ENCODE peak calls at places on chromosomes 11 and 22, in seven cellular contexts. H is SHP77, T is heart left ventricle, D is fibroblast of lung, G is cardiac muscle cell, Z is NCI-H1436, V is ACHN. S is an unnamed sample.

GRCh38 chr11:125061237-125061636 is 1.9 kb upstream of the SLC37A2 start:
- DNase-seq in T (no peak), D (no peak), V (no peak), H (no peak), G (no peak), Z (no peak), S (no peak)

GRCh38 chr11:19879309-19880087 is 166.9 kb downstream of the NAV2 start:
- DNase-seq in H (no peak), V (no peak), D (no peak), G (no peak), Z (no peak), T (peak), S (peak)

GRCh38 chr11:57596266-57596885 is 1.1 kb upstream of the SERPING1 start:
- DNase-seq in H (no peak), Z (no peak), D (no peak), V (no peak), T (no peak), G (no peak), S (no peak)

GRCh38 chr22:50184004-50184461 is 1.7 kb upstream of the TRABD start:
- DNase-seq in H (peak), D (peak), Z (no peak), T (peak), V (peak), G (peak), S (peak)

GRCh38 chr11:46391186-46391577 is 394 bp downstream of the CHRM4 start:
- DNase-seq in Z (no peak), H (no peak), G (no peak), D (no peak), T (no peak), V (no peak), S (no peak)

GRCh38 chr11:134571301-134571700 is 159.3 kb upstream of the B3GAT1 start:
- DNase-seq in Z (no peak), T (no peak), H (no peak), G (no peak), V (no peak), D (no peak), S (no peak)

GRCh38 chr11:132106336-132106982 is 736.0 kb downstream of the NTM start:
- DNase-seq in H (no peak), T (no peak), Z (no peak), G (no peak), D (peak), V (no peak), S (no peak)

GRCh38 chr11:12845739-12846358 is 163.3 kb upstream of the RASSF10 start:
- DNase-seq in T (peak), G (no peak), D (peak), Z (peak), H (peak), V (no peak), S (no peak)

GRCh38 chr11:134407321-134407828 is 4.7 kb downstream of the B3GAT1 start:
- DNase-seq in G (no peak), T (no peak), V (no peak), Z (no peak), D (no peak), H (no peak), S (no peak)

GRCh38 chr11:91587131-91587530 is 637.5 kb upstream of the FAT3 start:
- DNase-seq in V (no peak), T (no peak), H (no peak), D (no peak), G (no peak), Z (no peak), S (no peak)

GRCh38 chr11:57792060-57792541 is 30.5 kb downstream of the CTNND1 start:
- DNase-seq in H (no peak), T (peak), V (no peak), G (peak), Z (no peak), D (peak), S (peak)

GRCh38 chr11:128653828-128654231 is 40.0 kb upstream of the FLI1 start:
- DNase-seq in Z (no peak), T (no peak), G (peak), H (peak), D (peak), V (no peak), S (peak)

GRCh38 chr11:26777276-26777939 is 55.5 kb upstream of the SLC5A12 start:
- DNase-seq in T (no peak), D (no peak), H (no peak), G (peak), V (no peak), Z (no peak), S (no peak)

GRCh38 chr11:17208257-17208999 is 642 bp upstream of the PIK3C2A start:
- DNase-seq in G (peak), Z (peak), T (no peak), V (peak), D (peak), H (peak), S (no peak)

GRCh38 chr11:62176766-62177165 is 13.2 kb upstream of the SCGB1D1 start:
- DNase-seq in Z (no peak), G (no peak), T (no peak), V (no peak), D (no peak), H (no peak), S (no peak)

S was measured in Right ventricle myocardium inferior.